ENCODE peak calls at places on chromosomes 6 and 20, in ten cellular contexts. H is A549; L is stimulated activated CD4-positive, alpha-beta T cell treated with anti-CD3 and anti-CD28 coated beads, Interleukin-15, amount 100 ng/mL, for 1 hour; Q is hepatic stellate cell; D is SK-N-SH; N is omental fat pad; U is NCI-H187 treated with DMSO at 0.1 percent for 48 hours; O is pancreas; J is NCI-H345; G is SK-MEL-5. Y is an unnamed sample.

GRCh38 chr6:5457036-5457435 is 195.7 kb downstream of the FARS2 start:
- DNase-seq in H (no peak), L (no peak), Q (no peak), D (no peak), N (no peak), U (no peak), O (peak), J (no peak), G (no peak), Y (no peak)

GRCh38 chr6:72657798-72658197 is 35.9 kb downstream of the KCNQ5 start:
- DNase-seq in H (no peak), L (no peak), Q (peak), D (no peak), N (no peak), U (no peak), O (no peak), J (no peak), G (no peak), Y (no peak)

GRCh38 chr6:81450180-81450579 is 302.3 kb downstream of the TENT5A start:
- DNase-seq in H (no peak), L (no peak), Q (peak), D (peak), N (no peak), U (no peak), O (no peak), J (no peak), G (peak), Y (no peak)

GRCh38 chr20:44810391-44811149 is at the start of gene RIMS4:
- DNase-seq in H (peak), L (no peak), Q (no peak), D (peak), N (no peak), U (no peak), O (no peak), J (peak), G (peak), Y (no peak)

GRCh38 chr6:85404497-85405174 is 45.2 kb upstream of the NT5E start:
- DNase-seq in H (peak), L (no peak), Q (peak), D (no peak), N (no peak), U (no peak), O (peak), J (no peak), G (peak), Y (peak)

GRCh38 chr6:45300776-45301175 is 27.4 kb upstream of the RUNX2 start:
- DNase-seq in H (no peak), L (no peak), Q (no peak), D (no peak), N (no peak), U (no peak), O (no peak), J (no peak), G (no peak), Y (no peak)

GRCh38 chr6:167788531-167788903 is 38.2 kb upstream of the AFDN start:
- DNase-seq in H (no peak), L (no peak), Q (no peak), D (no peak), N (no peak), U (no peak), O (no peak), J (no peak), G (no peak), Y (no peak)

GRCh38 chr6:22327881-22328280 is 31.0 kb upstream of the PRL start:
- DNase-seq in H (no peak), L (no peak), Q (no peak), D (no peak), N (no peak), U (no peak), O (no peak), J (no peak), G (no peak), Y (no peak)

GRCh38 chr6:75893058-75893775 is 144.2 kb downstream of the MYO6 start:
- DNase-seq in H (peak), L (no peak), Q (peak), D (peak), N (no peak), U (peak), O (no peak), J (peak), G (peak), Y (peak)